ENCODE peak calls at places on chromosomes 7 and 10, in ten cellular contexts. One of them, this sample, is unnamed.

GRCh38 chr7:38321515-38321944 is 48.1 kb upstream of the TARP start:
- DNase-seq in fibroblast of lung: peak
- DNase-seq in fibroblast of pulmonary artery: peak
- DNase-seq in CD8-positive, alpha-beta T cell: no peak
- DNase-seq in activated CD8-positive, alpha-beta T cell treated with anti-CD3 and anti-CD28 coated beads for 36 hours: peak
- DNase-seq in psoas muscle: no peak
- DNase-seq in astrocyte of the cerebellum: peak
- DNase-seq in BJ: peak
- DNase-seq in uterus: no peak
- DNase-seq in AG04450: peak
- DNase-seq in this sample: peak

GRCh38 chr10:97550336-97551149 is 22.0 kb upstream of the ANKRD2 start:
- DNase-seq in fibroblast of lung: no peak
- DNase-seq in fibroblast of pulmonary artery: no peak
- DNase-seq in CD8-positive, alpha-beta T cell: no peak
- DNase-seq in activated CD8-positive, alpha-beta T cell treated with anti-CD3 and anti-CD28 coated beads for 36 hours: no peak
- DNase-seq in psoas muscle: no peak
- DNase-seq in astrocyte of the cerebellum: no peak
- DNase-seq in BJ: no peak
- DNase-seq in uterus: no peak
- DNase-seq in AG04450: no peak
- DNase-seq in this sample: no peak

GRCh38 chr7:116709336-116709735 is 37.3 kb downstream of the MET start:
- DNase-seq in fibroblast of lung: no peak
- DNase-seq in fibroblast of pulmonary artery: no peak
- DNase-seq in CD8-positive, alpha-beta T cell: no peak
- DNase-seq in activated CD8-positive, alpha-beta T cell treated with anti-CD3 and anti-CD28 coated beads for 36 hours: no peak
- DNase-seq in psoas muscle: no peak
- DNase-seq in astrocyte of the cerebellum: no peak
- DNase-seq in BJ: no peak
- DNase-seq in uterus: no peak
- DNase-seq in AG04450: no peak
- DNase-seq in this sample: no peak

GRCh38 chr7:155382802-155383171 is 75.1 kb upstream of the EN2 start:
- DNase-seq in fibroblast of lung: no peak
- DNase-seq in fibroblast of pulmonary artery: no peak
- DNase-seq in CD8-positive, alpha-beta T cell: no peak
- DNase-seq in activated CD8-positive, alpha-beta T cell treated with anti-CD3 and anti-CD28 coated beads for 36 hours: no peak
- DNase-seq in psoas muscle: peak
- DNase-seq in astrocyte of the cerebellum: no peak
- DNase-seq in BJ: no peak
- DNase-seq in uterus: no peak
- DNase-seq in AG04450: no peak
- DNase-seq in this sample: no peak

GRCh38 chr7:1274876-1275684 is 42.4 kb downstream of the UNCX start:
- DNase-seq in fibroblast of lung: no peak
- DNase-seq in fibroblast of pulmonary artery: no peak
- DNase-seq in CD8-positive, alpha-beta T cell: no peak
- DNase-seq in activated CD8-positive, alpha-beta T cell treated with anti-CD3 and anti-CD28 coated beads for 36 hours: no peak
- DNase-seq in psoas muscle: peak
- DNase-seq in astrocyte of the cerebellum: no peak
- DNase-seq in BJ: no peak
- DNase-seq in uterus: no peak
- DNase-seq in AG04450: no peak
- DNase-seq in this sample: no peak

GRCh38 chr7:156650042-156650441 is 9.5 kb downstream of the RNF32 start:
- DNase-seq in fibroblast of lung: no peak
- DNase-seq in fibroblast of pulmonary artery: peak
- DNase-seq in CD8-positive, alpha-beta T cell: no peak
- DNase-seq in activated CD8-positive, alpha-beta T cell treated with anti-CD3 and anti-CD28 coated beads for 36 hours: peak
- DNase-seq in psoas muscle: no peak
- DNase-seq in astrocyte of the cerebellum: no peak
- DNase-seq in BJ: no peak
- DNase-seq in uterus: no peak
- DNase-seq in AG04450: no peak
- DNase-seq in this sample: peak

GRCh38 chr7:74174606-74175082 is 488 bp downstream of the EIF4H start:
- DNase-seq in fibroblast of lung: peak
- DNase-seq in fibroblast of pulmonary artery: peak
- DNase-seq in CD8-positive, alpha-beta T cell: no peak
- DNase-seq in activated CD8-positive, alpha-beta T cell treated with anti-CD3 and anti-CD28 coated beads for 36 hours: peak
- DNase-seq in psoas muscle: peak
- DNase-seq in astrocyte of the cerebellum: no peak
- DNase-seq in BJ: no peak
- DNase-seq in uterus: peak
- DNase-seq in AG04450: no peak
- DNase-seq in this sample: peak

GRCh38 chr10:103759100-103759781 is 96.1 kb downstream of the SH3PXD2A start:
- DNase-seq in fibroblast of lung: peak
- DNase-seq in fibroblast of pulmonary artery: peak
- DNase-seq in CD8-positive, alpha-beta T cell: no peak
- DNase-seq in activated CD8-positive, alpha-beta T cell treated with anti-CD3 and anti-CD28 coated beads for 36 hours: peak
- DNase-seq in psoas muscle: peak
- DNase-seq in astrocyte of the cerebellum: no peak
- DNase-seq in BJ: peak
- DNase-seq in uterus: peak
- DNase-seq in AG04450: peak
- DNase-seq in this sample: peak

GRCh38 chr10:93871805-93872204 is 22.0 kb upstream of the SLC35G1 start:
- DNase-seq in fibroblast of lung: no peak
- DNase-seq in fibroblast of pulmonary artery: no peak
- DNase-seq in CD8-positive, alpha-beta T cell: no peak
- DNase-seq in activated CD8-positive, alpha-beta T cell treated with anti-CD3 and anti-CD28 coated beads for 36 hours: no peak
- DNase-seq in psoas muscle: no peak
- DNase-seq in astrocyte of the cerebellum: no peak
- DNase-seq in BJ: no peak
- DNase-seq in uterus: no peak
- DNase-seq in AG04450: no peak
- DNase-seq in this sample: no peak

GRCh38 chr10:132266594-132267161 is 41.1 kb downstream of the STK32C start:
- DNase-seq in fibroblast of lung: peak
- DNase-seq in fibroblast of pulmonary artery: no peak
- DNase-seq in CD8-positive, alpha-beta T cell: no peak
- DNase-seq in activated CD8-positive, alpha-beta T cell treated with anti-CD3 and anti-CD28 coated beads for 36 hours: no peak
- DNase-seq in psoas muscle: no peak
- DNase-seq in astrocyte of the cerebellum: no peak
- DNase-seq in BJ: no peak
- DNase-seq in uterus: no peak
- DNase-seq in AG04450: no peak
- DNase-seq in this sample: no peak

GRCh38 chr10:70324341-70324861 is 40.6 kb upstream of the NPFFR1 start:
- DNase-seq in fibroblast of lung: no peak
- DNase-seq in fibroblast of pulmonary artery: no peak
- DNase-seq in CD8-positive, alpha-beta T cell: peak
- DNase-seq in activated CD8-positive, alpha-beta T cell treated with anti-CD3 and anti-CD28 coated beads for 36 hours: peak
- DNase-seq in psoas muscle: peak
- DNase-seq in astrocyte of the cerebellum: no peak
- DNase-seq in BJ: no peak
- DNase-seq in uterus: no peak
- DNase-seq in AG04450: no peak
- DNase-seq in this sample: no peak

GRCh38 chr10:60809157-60809556 is 30.9 kb downstream of the CDK1 start:
- DNase-seq in fibroblast of lung: no peak
- DNase-seq in fibroblast of pulmonary artery: peak
- DNase-seq in CD8-positive, alpha-beta T cell: no peak
- DNase-seq in activated CD8-positive, alpha-beta T cell treated with anti-CD3 and anti-CD28 coated beads for 36 hours: no peak
- DNase-seq in psoas muscle: no peak
- DNase-seq in astrocyte of the cerebellum: no peak
- DNase-seq in BJ: peak
- DNase-seq in uterus: no peak
- DNase-seq in AG04450: no peak
- DNase-seq in this sample: peak

GRCh38 chr7:137755846-137756685 is 90.7 kb downstream of the DGKI start:
- DNase-seq in fibroblast of lung: peak
- DNase-seq in fibroblast of pulmonary artery: no peak
- DNase-seq in CD8-positive, alpha-beta T cell: no peak
- DNase-seq in activated CD8-positive, alpha-beta T cell treated with anti-CD3 and anti-CD28 coated beads for 36 hours: no peak
- DNase-seq in psoas muscle: no peak
- DNase-seq in astrocyte of the cerebellum: no peak
- DNase-seq in BJ: no peak
- DNase-seq in uterus: no peak
- DNase-seq in AG04450: no peak
- DNase-seq in this sample: no peak

GRCh38 chr7:95501261-95501816 is 15.6 kb downstream of the ASB4 start:
- DNase-seq in fibroblast of lung: peak
- DNase-seq in fibroblast of pulmonary artery: no peak
- DNase-seq in CD8-positive, alpha-beta T cell: no peak
- DNase-seq in activated CD8-positive, alpha-beta T cell treated with anti-CD3 and anti-CD28 coated beads for 36 hours: peak
- DNase-seq in psoas muscle: no peak
- DNase-seq in astrocyte of the cerebellum: no peak
- DNase-seq in BJ: no peak
- DNase-seq in uterus: no peak
- DNase-seq in AG04450: no peak
- DNase-seq in this sample: no peak

GRCh38 chr10:16155761-16156322 is 281.0 kb upstream of the PTER start:
- DNase-seq in fibroblast of lung: no peak
- DNase-seq in fibroblast of pulmonary artery: no peak
- DNase-seq in CD8-positive, alpha-beta T cell: no peak
- DNase-seq in activated CD8-positive, alpha-beta T cell treated with anti-CD3 and anti-CD28 coated beads for 36 hours: no peak
- DNase-seq in psoas muscle: no peak
- DNase-seq in astrocyte of the cerebellum: no peak
- DNase-seq in BJ: no peak
- DNase-seq in uterus: no peak
- DNase-seq in AG04450: no peak
- DNase-seq in this sample: no peak

GRCh38 chr10:128295003-128295402 is 168.8 kb upstream of the MKI67 start:
- DNase-seq in fibroblast of lung: no peak
- DNase-seq in fibroblast of pulmonary artery: no peak
- DNase-seq in CD8-positive, alpha-beta T cell: no peak
- DNase-seq in activated CD8-positive, alpha-beta T cell treated with anti-CD3 and anti-CD28 coated beads for 36 hours: no peak
- DNase-seq in psoas muscle: no peak
- DNase-seq in astrocyte of the cerebellum: no peak
- DNase-seq in BJ: no peak
- DNase-seq in uterus: no peak
- DNase-seq in AG04450: no peak
- DNase-seq in this sample: no peak
- TF ChIP-seq CTCF in fibroblast of lung: no peak
- TF ChIP-seq CTCF in fibroblast of pulmonary artery: no peak
- TF ChIP-seq CTCF in CD8-positive, alpha-beta T cell: no peak
- TF ChIP-seq CTCF in activated CD8-positive, alpha-beta T cell treated with anti-CD3 and anti-CD28 coated beads for 36 hours: no peak
- TF ChIP-seq CTCF in psoas muscle: no peak
- TF ChIP-seq CTCF in astrocyte of the cerebellum: no peak
- TF ChIP-seq CTCF in BJ: no peak
- TF ChIP-seq CTCF in uterus: no peak
- TF ChIP-seq CTCF in AG04450: no peak
- TF ChIP-seq CTCF in this sample: no peak

GRCh38 chr10:79982486-79982800 is 33.5 kb upstream of the SFTPD start:
- DNase-seq in fibroblast of lung: peak
- DNase-seq in fibroblast of pulmonary artery: peak
- DNase-seq in CD8-positive, alpha-beta T cell: no peak
- DNase-seq in activated CD8-positive, alpha-beta T cell treated with anti-CD3 and anti-CD28 coated beads for 36 hours: no peak
- DNase-seq in psoas muscle: no peak
- DNase-seq in astrocyte of the cerebellum: no peak
- DNase-seq in BJ: no peak
- DNase-seq in uterus: no peak
- DNase-seq in AG04450: no peak
- DNase-seq in this sample: no peak

GRCh38 chr10:79980711-79981110 is 31.8 kb upstream of the SFTPD start:
- DNase-seq in fibroblast of lung: no peak
- DNase-seq in fibroblast of pulmonary artery: no peak
- DNase-seq in CD8-positive, alpha-beta T cell: no peak
- DNase-seq in activated CD8-positive, alpha-beta T cell treated with anti-CD3 and anti-CD28 coated beads for 36 hours: no peak
- DNase-seq in psoas muscle: no peak
- DNase-seq in astrocyte of the cerebellum: no peak
- DNase-seq in BJ: no peak
- DNase-seq in uterus: no peak
- DNase-seq in AG04450: no peak
- DNase-seq in this sample: no peak

GRCh38 chr10:79981356-79981672 is 32.4 kb upstream of the SFTPD start:
- DNase-seq in fibroblast of lung: no peak
- DNase-seq in fibroblast of pulmonary artery: no peak
- DNase-seq in CD8-positive, alpha-beta T cell: no peak
- DNase-seq in activated CD8-positive, alpha-beta T cell treated with anti-CD3 and anti-CD28 coated beads for 36 hours: peak
- DNase-seq in psoas muscle: no peak
- DNase-seq in astrocyte of the cerebellum: no peak
- DNase-seq in BJ: no peak
- DNase-seq in uterus: peak
- DNase-seq in AG04450: no peak
- DNase-seq in this sample: no peak

GRCh38 chr10:79982861-79983260 is 34.0 kb upstream of the SFTPD start:
- DNase-seq in fibroblast of lung: no peak
- DNase-seq in fibroblast of pulmonary artery: no peak
- DNase-seq in CD8-positive, alpha-beta T cell: no peak
- DNase-seq in activated CD8-positive, alpha-beta T cell treated with anti-CD3 and anti-CD28 coated beads for 36 hours: no peak
- DNase-seq in psoas muscle: no peak
- DNase-seq in astrocyte of the cerebellum: no peak
- DNase-seq in BJ: no peak
- DNase-seq in uterus: no peak
- DNase-seq in AG04450: no peak
- DNase-seq in this sample: no peak

GRCh38 chr10:79981673-79982485 is 33.0 kb upstream of the SFTPD start:
- DNase-seq in fibroblast of lung: peak
- DNase-seq in fibroblast of pulmonary artery: peak
- DNase-seq in CD8-positive, alpha-beta T cell: no peak
- DNase-seq in activated CD8-positive, alpha-beta T cell treated with anti-CD3 and anti-CD28 coated beads for 36 hours: peak
- DNase-seq in psoas muscle: peak
- DNase-seq in astrocyte of the cerebellum: no peak
- DNase-seq in BJ: no peak
- DNase-seq in uterus: peak
- DNase-seq in AG04450: no peak
- DNase-seq in this sample: peak
- TF ChIP-seq CTCF in fibroblast of lung: no peak
- TF ChIP-seq CTCF in fibroblast of pulmonary artery: no peak
- TF ChIP-seq CTCF in CD8-positive, alpha-beta T cell: no peak
- TF ChIP-seq CTCF in activated CD8-positive, alpha-beta T cell treated with anti-CD3 and anti-CD28 coated beads for 36 hours: no peak
- TF ChIP-seq CTCF in psoas muscle: no peak
- TF ChIP-seq CTCF in astrocyte of the cerebellum: peak
- TF ChIP-seq CTCF in BJ: no peak
- TF ChIP-seq CTCF in uterus: no peak
- TF ChIP-seq CTCF in AG04450: peak
- TF ChIP-seq CTCF in this sample: no peak

GRCh38 chr7:78690174-78690573 is 763.3 kb downstream of the MAGI2 start:
- DNase-seq in fibroblast of lung: no peak
- DNase-seq in fibroblast of pulmonary artery: no peak
- DNase-seq in CD8-positive, alpha-beta T cell: no peak
- DNase-seq in activated CD8-positive, alpha-beta T cell treated with anti-CD3 and anti-CD28 coated beads for 36 hours: no peak
- DNase-seq in psoas muscle: no peak
- DNase-seq in astrocyte of the cerebellum: no peak
- DNase-seq in BJ: no peak
- DNase-seq in uterus: no peak
- DNase-seq in AG04450: peak
- DNase-seq in this sample: no peak

GRCh38 chr7:78695826-78696225 is 757.6 kb downstream of the MAGI2 start:
- DNase-seq in fibroblast of lung: no peak
- DNase-seq in fibroblast of pulmonary artery: no peak
- DNase-seq in CD8-positive, alpha-beta T cell: no peak
- DNase-seq in activated CD8-positive, alpha-beta T cell treated with anti-CD3 and anti-CD28 coated beads for 36 hours: no peak
- DNase-seq in psoas muscle: no peak
- DNase-seq in astrocyte of the cerebellum: no peak
- DNase-seq in BJ: no peak
- DNase-seq in uterus: no peak
- DNase-seq in AG04450: no peak
- DNase-seq in this sample: no peak

GRCh38 chr7:78691584-78691983 is 761.9 kb downstream of the MAGI2 start:
- DNase-seq in fibroblast of lung: no peak
- DNase-seq in fibroblast of pulmonary artery: no peak
- DNase-seq in CD8-positive, alpha-beta T cell: no peak
- DNase-seq in activated CD8-positive, alpha-beta T cell treated with anti-CD3 and anti-CD28 coated beads for 36 hours: no peak
- DNase-seq in psoas muscle: no peak
- DNase-seq in astrocyte of the cerebellum: no peak
- DNase-seq in BJ: no peak
- DNase-seq in uterus: no peak
- DNase-seq in AG04450: no peak
- DNase-seq in this sample: no peak
- TF ChIP-seq CTCF in fibroblast of lung: no peak
- TF ChIP-seq CTCF in fibroblast of pulmonary artery: no peak
- TF ChIP-seq CTCF in CD8-positive, alpha-beta T cell: no peak
- TF ChIP-seq CTCF in activated CD8-positive, alpha-beta T cell treated with anti-CD3 and anti-CD28 coated beads for 36 hours: no peak
- TF ChIP-seq CTCF in psoas muscle: no peak
- TF ChIP-seq CTCF in astrocyte of the cerebellum: no peak
- TF ChIP-seq CTCF in BJ: no peak
- TF ChIP-seq CTCF in uterus: no peak
- TF ChIP-seq CTCF in AG04450: no peak
- TF ChIP-seq CTCF in this sample: no peak

GRCh38 chr10:119198438-119198837 is 8.9 kb upstream of the GRK5 start:
- DNase-seq in fibroblast of lung: no peak
- DNase-seq in fibroblast of pulmonary artery: no peak
- DNase-seq in CD8-positive, alpha-beta T cell: no peak
- DNase-seq in activated CD8-positive, alpha-beta T cell treated with anti-CD3 and anti-CD28 coated beads for 36 hours: peak
- DNase-seq in psoas muscle: no peak
- DNase-seq in astrocyte of the cerebellum: no peak
- DNase-seq in BJ: no peak
- DNase-seq in uterus: no peak
- DNase-seq in AG04450: no peak
- DNase-seq in this sample: no peak
- TF ChIP-seq CTCF in fibroblast of lung: peak
- TF ChIP-seq CTCF in fibroblast of pulmonary artery: peak
- TF ChIP-seq CTCF in CD8-positive, alpha-beta T cell: peak
- TF ChIP-seq CTCF in activated CD8-positive, alpha-beta T cell treated with anti-CD3 and anti-CD28 coated beads for 36 hours: peak
- TF ChIP-seq CTCF in psoas muscle: no peak
- TF ChIP-seq CTCF in astrocyte of the cerebellum: peak
- TF ChIP-seq CTCF in BJ: peak
- TF ChIP-seq CTCF in uterus: no peak
- TF ChIP-seq CTCF in AG04450: peak
- TF ChIP-seq CTCF in this sample: peak